ENCODE peak calls at places on chromosomes 16 and 17, in nine cellular contexts. Z is AG09309; Q is upper lobe of right lung; G is left ventricle myocardium inferior; V is activated CD8-positive, alpha-beta T cell treated with anti-CD3 and anti-CD28 coated beads for 36 hours; B is tibial nerve; P is fibroblast of lung; X is CD4-positive, alpha-beta T cell; K is AG09319. U is an unnamed sample.

GRCh38 chr17:75535119-75535537 is 9.6 kb downstream of the LLGL2 start:
- DNase-seq in Z (no peak), Q (no peak), G (no peak), V (peak), B (no peak), P (no peak), X (peak), K (no peak), U (no peak)

GRCh38 chr16:50386139-50386538 is 17.4 kb upstream of the BRD7 start:
- DNase-seq in Z (no peak), Q (no peak), G (no peak), V (no peak), B (no peak), P (no peak), X (no peak), K (no peak), U (no peak)

GRCh38 chr17:50290074-50290702 is 15.9 kb downstream of the TMEM92 start:
- DNase-seq in Z (peak), Q (peak), G (peak), V (peak), B (peak), P (peak), X (no peak), K (peak), U (no peak)

GRCh38 chr17:45170976-45171337 is 9.3 kb downstream of the HEXIM2 start:
- DNase-seq in Z (peak), Q (peak), G (peak), V (no peak), B (peak), P (peak), X (no peak), K (peak), U (no peak)

GRCh38 chr16:49664221-49665215 is 191.4 kb downstream of the ZNF423 start:
- DNase-seq in Z (no peak), Q (no peak), G (peak), V (no peak), B (peak), P (no peak), X (no peak), K (no peak), U (no peak)

GRCh38 chr17:46135879-46136562 is 57.2 kb downstream of the KANSL1 start:
- DNase-seq in Z (no peak), Q (no peak), G (no peak), V (no peak), B (no peak), P (no peak), X (no peak), K (no peak), U (no peak)

GRCh38 chr17:37710344-37710886 is 34.4 kb downstream of the HNF1B start:
- DNase-seq in Z (no peak), Q (peak), G (no peak), V (peak), B (no peak), P (peak), X (no peak), K (no peak), U (peak)

GRCh38 chr16:70396209-70396904 is 42.5 kb downstream of the ST3GAL2 start:
- DNase-seq in Z (no peak), Q (no peak), G (no peak), V (no peak), B (no peak), P (peak), X (no peak), K (no peak), U (no peak)

GRCh38 chr16:19415461-19415860 is 2.2 kb upstream of the TMC5 start:
- DNase-seq in Z (no peak), Q (no peak), G (no peak), V (no peak), B (no peak), P (no peak), X (no peak), K (no peak), U (no peak)

GRCh38 chr16:72990571-72990970 is 57.4 kb downstream of the ZFHX3 start:
- DNase-seq in Z (no peak), Q (no peak), G (no peak), V (no peak), B (no peak), P (no peak), X (no peak), K (no peak), U (no peak)

GRCh38 chr16:10502766-10503165 is 77.6 kb downstream of the EMP2 start:
- DNase-seq in Z (no peak), Q (no peak), G (no peak), V (no peak), B (no peak), P (no peak), X (no peak), K (no peak), U (no peak)

GRCh38 chr16:84648595-84649510 is 542 bp downstream of the KLHL36 start:
- DNase-seq in Z (no peak), Q (peak), G (peak), V (peak), B (peak), P (peak), X (peak), K (no peak), U (peak)

GRCh38 chr16:50718761-50719400 is 23.0 kb upstream of the CYLD start:
- DNase-seq in Z (no peak), Q (no peak), G (no peak), V (no peak), B (no peak), P (no peak), X (no peak), K (no peak), U (no peak)

GRCh38 chr17:35788504-35788998 is 6.9 kb downstream of the MMP28 start:
- DNase-seq in Z (no peak), Q (no peak), G (no peak), V (no peak), B (peak), P (peak), X (no peak), K (no peak), U (no peak)

GRCh38 chr17:67130768-67131167 is 86.4 kb downstream of the CACNG1 start:
- DNase-seq in Z (no peak), Q (no peak), G (no peak), V (no peak), B (no peak), P (no peak), X (no peak), K (no peak), U (no peak)

GRCh38 chr16:23952128-23953041 is 116.6 kb downstream of the PRKCB start:
- DNase-seq in Z (no peak), Q (no peak), G (no peak), V (peak), B (peak), P (no peak), X (no peak), K (no peak), U (no peak)

GRCh38 chr17:75370288-75370687 is 35.2 kb downstream of the GRB2 start:
- DNase-seq in Z (no peak), Q (no peak), G (peak), V (no peak), B (no peak), P (no peak), X (no peak), K (no peak), U (no peak)

GRCh38 chr17:67959510-67959909 is 36.8 kb downstream of the C17orf58 start:
- DNase-seq in Z (no peak), Q (no peak), G (no peak), V (no peak), B (no peak), P (no peak), X (no peak), K (no peak), U (no peak)

GRCh38 chr17:33520404-33521032 is 227.4 kb upstream of the ASIC2 start:
- DNase-seq in Z (no peak), Q (no peak), G (peak), V (peak), B (peak), P (peak), X (peak), K (no peak), U (peak)

GRCh38 chr16:24685539-24686432 is 43.7 kb upstream of the TNRC6A start:
- DNase-seq in Z (peak), Q (no peak), G (peak), V (no peak), B (peak), P (peak), X (no peak), K (peak), U (peak)

GRCh38 chr17:75771334-75772281 is 6.6 kb upstream of the GALK1 start:
- DNase-seq in Z (no peak), Q (peak), G (no peak), V (no peak), B (no peak), P (peak), X (no peak), K (no peak), U (no peak)

DNA sequence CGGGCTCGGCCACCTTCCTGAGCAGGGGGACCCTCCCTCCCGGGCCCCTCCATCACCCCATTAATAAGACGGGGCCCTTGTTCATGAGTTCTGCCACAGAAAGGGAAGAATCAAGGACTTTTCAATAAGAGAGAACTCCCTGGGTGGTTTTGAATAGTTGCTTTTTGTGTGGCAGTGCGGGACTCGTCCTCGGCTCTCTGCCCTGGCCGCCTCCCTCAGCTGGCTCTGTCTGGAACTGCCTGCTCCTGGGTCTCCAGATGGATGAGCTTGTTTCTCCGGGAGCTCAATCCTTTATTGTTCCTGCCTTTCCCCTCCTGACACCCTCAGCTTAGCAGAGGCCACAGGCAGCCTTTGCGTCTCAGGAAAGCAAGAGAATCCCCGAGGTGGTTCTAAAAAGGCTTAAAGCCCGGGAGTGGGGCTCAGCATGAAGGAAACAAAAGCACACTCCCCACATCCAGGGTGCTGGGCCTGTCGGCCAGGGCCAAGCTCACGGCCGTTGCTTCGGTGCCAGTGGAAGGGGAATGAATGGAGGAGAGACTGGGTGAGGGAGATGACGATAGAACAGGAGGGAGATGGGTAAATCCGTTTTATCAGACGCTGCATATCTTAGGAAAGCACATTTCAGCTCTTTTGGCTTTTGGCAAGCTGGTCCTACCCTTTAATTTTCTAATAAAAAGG is 60.2 kb downstream of the RAI1 start:
- DNase-seq in Z (no peak), Q (no peak), G (no peak), V (no peak), B (no peak), P (peak), X (no peak), K (no peak), U (peak)
- TF ChIP-seq CTCF in Z (peak), Q (no peak), G (peak), V (no peak), B (peak), P (peak), X (no peak), K (peak), U (no peak)

GRCh38 chr17:79824234-79824633 is 15.0 kb downstream of the CBX4 start:
- DNase-seq in Z (no peak), Q (no peak), G (no peak), V (no peak), B (no peak), P (no peak), X (no peak), K (no peak), U (no peak)

GRCh38 chr17:79827179-79827578 is 12.1 kb downstream of the CBX4 start:
- DNase-seq in Z (no peak), Q (no peak), G (no peak), V (no peak), B (no peak), P (no peak), X (no peak), K (no peak), U (no peak)

GRCh38 chr17:79824893-79825579 is 14.2 kb downstream of the CBX4 start:
- DNase-seq in Z (no peak), Q (no peak), G (no peak), V (no peak), B (no peak), P (no peak), X (no peak), K (no peak), U (no peak)

GRCh38 chr17:79825580-79825921 is 13.7 kb downstream of the CBX4 start:
- DNase-seq in Z (no peak), Q (no peak), G (no peak), V (no peak), B (no peak), P (no peak), X (no peak), K (no peak), U (no peak)

GRCh38 chr17:79826210-79826680 is 13.0 kb downstream of the CBX4 start:
- DNase-seq in Z (no peak), Q (no peak), G (no peak), V (no peak), B (no peak), P (no peak), X (no peak), K (no peak), U (no peak)
- TF ChIP-seq CTCF in Z (no peak), Q (no peak), G (no peak), V (no peak), B (no peak), P (no peak), X (no peak), K (no peak), U (no peak)

GRCh38 chr16:87297918-87298631 is 19.1 kb downstream of the C16orf95 start:
- DNase-seq in Z (no peak), Q (no peak), G (no peak), V (peak), B (peak), P (peak), X (no peak), K (no peak), U (peak)
- TF ChIP-seq CTCF in Z (peak), Q (peak), G (peak), V (peak), B (peak), P (peak), X (peak), K (peak), U (peak)

GRCh38 chr17:11031787-11032186 is 193.9 kb upstream of the PIRT start:
- DNase-seq in Z (no peak), Q (no peak), G (no peak), V (no peak), B (no peak), P (no peak), X (no peak), K (no peak), U (no peak)
- TF ChIP-seq CTCF in Z (no peak), Q (no peak), G (no peak), V (no peak), B (no peak), P (no peak), X (no peak), K (no peak), U (no peak)

GRCh38 chr17:81097134-81097942 is 62.4 kb downstream of the BAIAP2 start:
- DNase-seq in Z (peak), Q (peak), G (peak), V (peak), B (peak), P (peak), X (no peak), K (peak), U (peak)
- TF ChIP-seq CTCF in Z (peak), Q (peak), G (peak), V (peak), B (peak), P (peak), X (peak), K (peak), U (peak)

GRCh38 chr17:41959030-41959335 is 7.6 kb upstream of the CNP start:
- DNase-seq in Z (no peak), Q (no peak), G (no peak), V (no peak), B (no peak), P (no peak), X (no peak), K (no peak), U (no peak)

GRCh38 chr17:41957869-41958231 is 8.7 kb upstream of the CNP start:
- DNase-seq in Z (no peak), Q (no peak), G (no peak), V (no peak), B (no peak), P (no peak), X (no peak), K (no peak), U (no peak)

GRCh38 chr17:41962111-41962510 is 4.5 kb upstream of the CNP start:
- DNase-seq in Z (no peak), Q (no peak), G (no peak), V (no peak), B (no peak), P (no peak), X (no peak), K (no peak), U (no peak)

GRCh38 chr17:41957058-41957868 is 9.3 kb upstream of the CNP start:
- DNase-seq in Z (no peak), Q (no peak), G (no peak), V (no peak), B (no peak), P (no peak), X (no peak), K (no peak), U (peak)

DNA sequence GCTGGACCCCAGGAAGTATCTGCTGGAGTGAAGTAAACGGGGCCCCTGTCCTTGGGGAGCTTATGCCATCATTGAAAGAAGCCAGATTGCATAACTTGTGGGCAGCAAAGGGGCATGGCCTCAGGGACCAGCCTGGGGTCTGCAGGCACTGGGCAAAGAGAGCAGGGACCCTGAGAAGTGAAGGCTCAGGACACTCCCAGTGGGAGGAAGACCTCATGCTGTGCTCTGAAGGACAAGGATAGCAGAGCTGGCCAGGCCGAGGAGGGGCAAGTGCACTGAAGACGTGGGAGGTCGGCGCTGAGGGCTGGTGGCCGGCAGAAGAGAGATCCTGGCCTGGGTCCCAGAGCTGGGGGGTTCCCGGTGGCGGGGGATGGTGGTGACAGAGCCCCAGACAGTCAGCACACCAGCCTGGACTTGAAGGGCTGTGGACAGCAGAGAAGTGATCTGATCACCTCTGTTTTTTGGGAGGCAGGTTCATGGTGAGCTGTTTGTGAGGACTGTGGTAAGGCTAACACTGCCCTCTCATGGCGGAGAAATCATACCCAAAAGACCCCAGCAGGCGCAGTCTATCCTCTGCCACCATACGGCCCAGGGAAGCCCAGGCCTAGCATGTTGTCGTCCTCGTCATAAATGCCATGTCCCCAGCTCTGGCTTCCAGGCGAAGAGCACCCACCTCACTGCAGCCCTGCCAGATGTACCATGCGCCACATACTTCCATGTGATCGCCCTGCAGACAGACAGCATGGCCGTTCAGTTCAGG is 7.1 kb upstream of the CNP start:
- DNase-seq in Z (no peak), Q (no peak), G (no peak), V (peak), B (no peak), P (peak), X (no peak), K (peak), U (peak)
- TF ChIP-seq CTCF in Z (peak), Q (peak), G (peak), V (no peak), B (no peak), P (peak), X (no peak), K (peak), U (peak)

DNA sequence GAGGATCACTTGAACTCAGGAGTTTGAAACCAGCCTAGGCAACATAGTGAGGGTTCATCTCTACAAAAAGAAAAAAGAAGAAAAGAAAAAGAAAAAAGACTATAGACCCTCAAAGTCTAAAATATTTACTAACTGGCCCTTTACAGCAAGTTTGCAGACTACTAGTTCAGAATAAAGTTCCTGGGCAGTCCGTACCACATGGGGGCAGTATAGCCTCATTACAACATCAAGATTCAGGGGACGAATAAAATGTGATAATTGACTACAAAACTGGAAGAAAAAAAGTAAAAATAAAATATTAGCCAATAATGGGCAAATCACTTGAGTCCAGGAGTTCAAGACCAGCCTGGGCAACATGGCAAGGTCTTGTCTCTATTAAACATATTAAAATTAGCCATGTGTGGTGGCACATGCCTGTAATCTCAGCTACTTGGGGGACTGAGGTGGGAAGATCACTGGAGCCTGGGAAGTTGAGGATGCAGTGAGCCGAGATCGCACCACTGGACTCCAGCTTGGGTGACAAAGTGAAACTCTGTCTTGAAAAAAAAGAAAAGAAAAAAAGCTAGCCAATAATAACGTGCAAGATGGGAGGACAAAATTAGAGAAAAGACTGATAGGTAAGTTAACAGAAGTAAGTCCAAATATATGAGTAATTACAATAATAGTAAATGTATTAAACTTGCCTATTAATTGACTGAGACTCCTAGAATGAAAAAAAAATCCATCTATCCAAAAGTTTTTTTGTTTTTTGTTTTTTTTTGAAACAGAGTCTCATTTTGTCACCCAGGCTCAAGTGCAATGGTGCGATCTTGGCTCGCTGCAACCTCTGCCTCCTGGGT is 129.4 kb upstream of the SEC14L1 start:
- DNase-seq in Z (no peak), Q (no peak), G (no peak), V (peak), B (peak), P (peak), X (peak), K (no peak), U (peak)
- TF ChIP-seq CTCF in Z (peak), Q (peak), G (peak), V (peak), B (no peak), P (peak), X (peak), K (peak), U (peak)

U was measured in endothelial cell.